ENCODE peak calls at places on chromosomes 11 and 22, in five cellular contexts. One of them, this sample, is unnamed.
A peak's percentile ranks its signal among the peaks of the same experiment; 100 is the strongest.

GRCh38 chr11:72736452-72737069 is 15.6 kb downstream of the ARAP1 start:
- DNase-seq in H1: no peak
- DNase-seq in K562: peak; percentile 67
- DNase-seq in GM12878: no peak
- DNase-seq in HepG2: no peak
- DNase-seq in this sample: no peak

GRCh38 chr11:80379620-80380278 is 938.9 kb upstream of the TENM4 start:
- DNase-seq in K562: no peak
- DNase-seq in H1: no peak
- DNase-seq in HepG2: no peak
- DNase-seq in GM12878: no peak
- DNase-seq in this sample: no peak

GRCh38 chr22:22709719-22710445 is 65.5 kb downstream of the GGTLC2 start:
- DNase-seq in K562: peak; percentile 91
- DNase-seq in H1: peak; percentile 87
- DNase-seq in GM12878: no peak
- DNase-seq in HepG2: no peak
- DNase-seq in this sample: no peak

GRCh38 chr11:8259316-8259995 is 4.2 kb downstream of the LMO1 start:
- DNase-seq in HepG2: no peak
- DNase-seq in K562: no peak
- DNase-seq in H1: no peak
- DNase-seq in GM12878: no peak
- DNase-seq in this sample: no peak

GRCh38 chr11:82900277-82901164 is at the start of gene PRCP:
- DNase-seq in GM12878: peak; percentile 84
- DNase-seq in H1: peak; percentile 89
- DNase-seq in K562: peak; percentile 94
- DNase-seq in HepG2: peak; percentile 81
- DNase-seq in this sample: peak; percentile 89

GRCh38 chr11:123549901-123550619 is 104.4 kb downstream of the SCN3B start:
- DNase-seq in GM12878: no peak
- DNase-seq in H1: no peak
- DNase-seq in HepG2: no peak
- DNase-seq in K562: no peak
- DNase-seq in this sample: no peak

GRCh38 chr11:16356751-16357365 is 512 bp upstream of the SOX6 start:
- DNase-seq in K562: no peak
- DNase-seq in HepG2: no peak
- DNase-seq in H1: no peak
- DNase-seq in GM12878: no peak
- DNase-seq in this sample: no peak

GRCh38 chr11:93236741-93237675 is 39.2 kb upstream of the SLC36A4 start:
- DNase-seq in H1: no peak
- DNase-seq in HepG2: peak; percentile 55
- DNase-seq in K562: peak; percentile 55
- DNase-seq in GM12878: no peak
- DNase-seq in this sample: peak; percentile 51

GRCh38 chr11:47995318-47995717 is 15.0 kb downstream of the PTPRJ start:
- DNase-seq in HepG2: peak; percentile 74
- DNase-seq in GM12878: no peak
- DNase-seq in K562: no peak
- DNase-seq in H1: no peak
- DNase-seq in this sample: no peak

GRCh38 chr22:36331306-36331911 is 56.4 kb downstream of the MYH9 start:
- DNase-seq in GM12878: peak; percentile 81
- DNase-seq in HepG2: peak; percentile 75
- DNase-seq in H1: no peak
- DNase-seq in K562: peak; percentile 83
- DNase-seq in this sample: peak; percentile 57

GRCh38 chr11:126408901-126409670 is 53.6 kb downstream of the ST3GAL4 start:
- DNase-seq in K562: no peak
- DNase-seq in H1: no peak
- DNase-seq in HepG2: no peak
- DNase-seq in GM12878: no peak
- DNase-seq in this sample: no peak

GRCh38 chr11:27882066-27882697 is 181.9 kb upstream of the BDNF start:
- DNase-seq in H1: no peak
- DNase-seq in HepG2: no peak
- DNase-seq in K562: no peak
- DNase-seq in GM12878: no peak
- DNase-seq in this sample: no peak

GRCh38 chr11:30758012-30758411 is 171.9 kb upstream of the MPPED2 start:
- DNase-seq in K562: no peak
- DNase-seq in H1: no peak
- DNase-seq in GM12878: no peak
- DNase-seq in HepG2: no peak
- DNase-seq in this sample: no peak

GRCh38 chr11:27697679-27698275 is 2.5 kb downstream of the BDNF start:
- DNase-seq in K562: no peak
- DNase-seq in HepG2: no peak
- DNase-seq in H1: no peak
- DNase-seq in GM12878: no peak
- DNase-seq in this sample: no peak

GRCh38 chr22:42297778-42298177 is 27.3 kb upstream of the TCF20 start:
- DNase-seq in GM12878: no peak
- DNase-seq in HepG2: peak; percentile 16
- DNase-seq in K562: no peak
- DNase-seq in H1: no peak
- DNase-seq in this sample: no peak

GRCh38 chr22:31753005-31753633 is 700 bp upstream of the DEPDC5 start:
- DNase-seq in HepG2: peak; percentile 87
- DNase-seq in GM12878: no peak
- DNase-seq in K562: peak; percentile 85
- DNase-seq in H1: peak; percentile 76
- DNase-seq in this sample: peak; percentile 77

GRCh38 chr22:23306438-23306921 is 126.2 kb downstream of the BCR start:
- DNase-seq in HepG2: no peak
- DNase-seq in H1: no peak
- DNase-seq in GM12878: no peak
- DNase-seq in K562: no peak
- DNase-seq in this sample: no peak

GRCh38 chr11:69651834-69652620 is 11.1 kb downstream of the CCND1 start:
- DNase-seq in K562: no peak
- DNase-seq in HepG2: no peak
- DNase-seq in GM12878: no peak
- DNase-seq in H1: no peak
- DNase-seq in this sample: no peak

GRCh38 chr22:42604403-42604802 is 10.3 kb downstream of the POLDIP3 start:
- DNase-seq in GM12878: no peak
- DNase-seq in H1: no peak
- DNase-seq in K562: no peak
- DNase-seq in HepG2: no peak
- DNase-seq in this sample: no peak

GRCh38 chr11:34977039-34977906 is 60.9 kb downstream of the PDHX start:
- DNase-seq in H1: no peak
- DNase-seq in K562: no peak
- DNase-seq in HepG2: no peak
- DNase-seq in GM12878: no peak
- DNase-seq in this sample: no peak

GRCh38 chr11:61125310-61125684 is 23.0 kb downstream of the CD5 start:
- DNase-seq in HepG2: no peak
- DNase-seq in GM12878: no peak
- DNase-seq in K562: no peak
- DNase-seq in H1: no peak
- DNase-seq in this sample: peak; percentile 86

GRCh38 chr22:24727218-24727851 is 47.2 kb downstream of the PIWIL3 start:
- DNase-seq in HepG2: peak; percentile 92
- DNase-seq in GM12878: no peak
- DNase-seq in H1: no peak
- DNase-seq in K562: peak; percentile 75
- DNase-seq in this sample: peak; percentile 66

GRCh38 chr22:19431641-19432091 is at the start of gene HIRA:
- DNase-seq in H1: peak; percentile 96
- DNase-seq in HepG2: peak; percentile 60
- DNase-seq in GM12878: no peak
- DNase-seq in K562: peak; percentile 98
- DNase-seq in this sample: peak; percentile 92

GRCh38 chr11:71192629-71193028 is 59.7 kb downstream of the SHANK2 start:
- DNase-seq in HepG2: no peak
- DNase-seq in H1: no peak
- DNase-seq in GM12878: no peak
- DNase-seq in K562: no peak
- DNase-seq in this sample: no peak

GRCh38 chr11:69277074-69277809 is 16.7 kb upstream of the MYEOV start:
- DNase-seq in GM12878: peak; percentile 51
- DNase-seq in HepG2: no peak
- DNase-seq in K562: no peak
- DNase-seq in H1: no peak
- DNase-seq in this sample: no peak

GRCh38 chr11:127106142-127106541 is 105.6 kb upstream of the KIRREL3 start:
- DNase-seq in K562: no peak
- DNase-seq in HepG2: no peak
- DNase-seq in GM12878: no peak
- DNase-seq in H1: no peak
- DNase-seq in this sample: no peak

GRCh38 chr22:42637555-42637954 is 2.8 kb downstream of the ATP5MGL start:
- DNase-seq in H1: no peak
- DNase-seq in K562: no peak
- DNase-seq in GM12878: no peak
- DNase-seq in HepG2: no peak
- DNase-seq in this sample: no peak

GRCh38 chr11:6298605-6299004 is 21.7 kb downstream of the CAVIN3 start:
- DNase-seq in HepG2: peak; percentile 38
- DNase-seq in H1: peak; percentile 81
- DNase-seq in GM12878: no peak
- DNase-seq in K562: peak; percentile 12
- DNase-seq in this sample: peak; percentile 27

GRCh38 chr11:99325807-99326206 is 305.1 kb downstream of the CNTN5 start:
- DNase-seq in HepG2: peak; percentile 2
- DNase-seq in GM12878: no peak
- DNase-seq in K562: no peak
- DNase-seq in H1: no peak
- DNase-seq in this sample: no peak

GRCh38 chr11:6357222-6357621 is 33.1 kb upstream of the SMPD1 start:
- DNase-seq in K562: peak; percentile 66
- DNase-seq in HepG2: no peak
- DNase-seq in GM12878: no peak
- DNase-seq in H1: no peak
- DNase-seq in this sample: no peak

DNA sequence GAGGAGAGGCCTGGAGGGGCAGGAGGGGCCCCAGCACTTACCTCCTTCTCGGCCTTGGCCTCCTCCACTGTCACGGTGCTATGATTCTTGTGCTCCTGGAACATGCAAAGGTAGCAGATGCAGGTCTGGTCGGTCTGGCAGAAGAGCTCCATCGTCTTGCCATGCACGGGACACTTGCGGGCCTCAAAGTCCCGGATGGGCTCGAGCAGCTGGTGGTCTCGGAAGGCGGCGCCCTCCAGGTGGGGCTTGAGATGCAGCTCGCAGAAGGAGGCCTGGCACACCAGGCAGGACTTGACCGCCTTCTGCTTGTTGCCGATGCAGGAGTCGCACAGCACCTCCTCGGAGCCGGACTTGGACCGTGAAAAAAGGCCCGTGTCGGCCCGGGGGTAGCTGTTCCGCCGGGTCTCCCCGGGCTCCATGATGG is 714 bp downstream of the TRIM29 start:
- DNase-seq in GM12878: no peak
- DNase-seq in K562: no peak
- DNase-seq in H1: peak; percentile 42
- DNase-seq in HepG2: no peak
- DNase-seq in this sample: peak; percentile 5
- TF ChIP-seq GABPA in GM12878: no peak
- TF ChIP-seq GABPA in K562: no peak
- TF ChIP-seq GABPA in H1: no peak
- TF ChIP-seq GABPA in HepG2: no peak
- TF ChIP-seq GABPA in this sample: no peak

DNA sequence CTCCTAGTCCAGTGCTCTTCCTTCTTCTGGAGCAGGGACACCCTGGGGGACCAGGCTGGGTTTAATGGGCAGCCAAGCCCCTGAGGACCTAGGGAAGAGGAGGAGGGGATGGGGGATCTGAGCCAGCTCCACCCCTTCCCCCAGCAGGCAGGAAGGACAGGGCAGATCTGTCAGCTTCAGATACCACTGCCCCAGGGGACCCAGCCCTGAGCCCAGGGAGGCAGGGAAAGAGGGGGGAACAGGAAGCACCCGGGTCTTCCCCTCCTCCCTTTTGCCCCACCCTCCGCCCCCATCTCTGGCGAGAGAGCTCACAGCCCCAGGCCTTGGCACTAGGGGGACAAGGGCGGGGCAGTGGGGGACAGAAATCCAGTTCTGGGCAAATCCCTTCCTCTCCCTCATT is 11.7 kb upstream of the SOX10 start:
- DNase-seq in K562: no peak
- DNase-seq in H1: no peak
- DNase-seq in GM12878: no peak
- DNase-seq in HepG2: no peak
- DNase-seq in this sample: peak; percentile 51
- H3K4me2 ChIP-seq in K562: no peak overlapping the region
- H3K4me2 ChIP-seq in H1: no peak overlapping the region
- H3K4me2 ChIP-seq in GM12878: no peak overlapping the region
- H3K4me2 ChIP-seq in HepG2: no peak overlapping the region
- H3K4me2 ChIP-seq in this sample: no peak overlapping the region

DNA sequence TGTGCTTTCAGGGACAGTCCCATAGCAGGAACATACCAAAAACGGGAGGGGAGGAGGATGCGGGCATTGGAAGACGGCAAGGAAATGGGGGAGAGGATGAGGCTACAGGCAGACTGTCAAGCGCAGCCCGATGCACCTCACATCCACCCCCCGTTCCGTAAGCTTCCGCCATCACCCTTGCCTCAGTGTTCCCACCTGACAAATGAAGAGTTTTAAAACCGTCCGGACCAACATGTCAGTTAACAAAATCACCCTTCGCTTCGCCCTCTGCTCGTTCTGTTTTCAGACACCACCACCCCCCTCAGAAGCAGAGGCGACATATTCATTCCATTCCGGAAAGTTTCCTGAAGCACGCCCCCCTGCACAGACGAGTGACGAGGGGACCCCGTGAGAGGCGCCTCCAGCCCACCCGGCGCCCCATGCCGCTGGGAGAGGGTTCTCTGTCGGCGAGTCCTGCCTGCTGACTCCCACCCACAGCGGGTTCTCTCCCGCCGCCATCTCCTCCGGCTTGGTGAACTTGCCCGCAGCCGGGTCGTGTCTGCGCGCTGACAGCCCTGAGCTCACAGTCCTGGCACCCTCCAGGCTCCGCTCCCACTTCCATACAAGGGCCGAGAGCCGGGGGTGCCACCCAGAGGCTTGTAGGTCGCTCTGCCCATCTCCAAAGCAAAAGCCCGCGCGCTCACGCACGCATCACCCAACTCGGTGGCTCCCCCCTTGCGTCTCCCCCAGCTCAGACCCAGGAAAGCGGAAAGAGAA is 1.5 kb downstream of the IGSF9B start:
- DNase-seq in K562: no peak
- DNase-seq in HepG2: no peak
- DNase-seq in H1: no peak
- DNase-seq in GM12878: no peak
- DNase-seq in this sample: peak; percentile 81
- TF ChIP-seq GABPA in K562: no peak
- TF ChIP-seq GABPA in HepG2: no peak
- TF ChIP-seq GABPA in H1: no peak
- TF ChIP-seq GABPA in GM12878: no peak
- TF ChIP-seq GABPA in this sample: no peak

GRCh38 chr22:34356481-34356880 is 436.2 kb upstream of the LARGE1 start:
- DNase-seq in HepG2: no peak
- DNase-seq in K562: no peak
- DNase-seq in GM12878: no peak
- DNase-seq in H1: no peak
- DNase-seq in this sample: no peak
- H3K4me2 ChIP-seq in HepG2: no peak overlapping the region
- H3K4me2 ChIP-seq in K562: no peak overlapping the region
- H3K4me2 ChIP-seq in GM12878: no peak overlapping the region
- H3K4me2 ChIP-seq in H1: no peak overlapping the region
- H3K4me2 ChIP-seq in this sample: no peak overlapping the region